ENCODE peak calls at places on chromosomes 2 and 18, in ten cellular contexts. R, U, N, V, A, C, O, Q, W and S are unnamed samples.

GRCh38 chr2:213429516-213429915 is 145.3 kb downstream of the SPAG16 start:
- DNase-seq in R (no peak), U (no peak), N (no peak), V (no peak), A (no peak), C (no peak), O (no peak), Q (no peak), W (peak), S (no peak)

GRCh38 chr18:11008544-11008943 is 140.8 kb downstream of the PIEZO2 start:
- DNase-seq in R (no peak), U (no peak), N (no peak), V (no peak), A (no peak), C (no peak), O (no peak), Q (no peak), W (no peak), S (no peak)

GRCh38 chr2:1051585-1051984 is 100.9 kb downstream of the SNTG2 start:
- DNase-seq in R (no peak), U (no peak), N (no peak), V (no peak), A (no peak), C (no peak), O (no peak), Q (no peak), W (no peak), S (no peak)

GRCh38 chr2:39379643-39380524 is 57.2 kb downstream of the MAP4K3 start:
- DNase-seq in R (peak), U (no peak), N (peak), V (no peak), A (peak), C (peak), O (peak), Q (no peak), W (peak), S (no peak)

GRCh38 chr2:152336103-152336853 is 1.3 kb downstream of the FMNL2 start:
- DNase-seq in R (peak), U (peak), N (peak), V (peak), A (no peak), C (peak), O (peak), Q (no peak), W (peak), S (no peak)

GRCh38 chr18:58263733-58264469 is 219.9 kb downstream of the NEDD4L start:
- DNase-seq in R (no peak), U (no peak), N (no peak), V (no peak), A (no peak), C (no peak), O (no peak), Q (no peak), W (peak), S (no peak)

GRCh38 chr2:109331081-109331480 is 202.1 kb downstream of the SH3RF3 start:
- DNase-seq in R (no peak), U (no peak), N (no peak), V (no peak), A (no peak), C (peak), O (no peak), Q (no peak), W (no peak), S (no peak)

GRCh38 chr2:234071664-234072063 is 21.2 kb downstream of the SPP2 start:
- DNase-seq in R (no peak), U (no peak), N (no peak), V (no peak), A (no peak), C (no peak), O (no peak), Q (no peak), W (no peak), S (no peak)

GRCh38 chr2:164841719-164842623 is at the start of gene COBLL1:
- DNase-seq in R (peak), U (peak), N (peak), V (peak), A (peak), C (peak), O (peak), Q (no peak), W (peak), S (no peak)

GRCh38 chr18:8610442-8610801 is 1.2 kb downstream of the RAB12 start:
- DNase-seq in R (no peak), U (no peak), N (no peak), V (no peak), A (no peak), C (peak), O (peak), Q (no peak), W (no peak), S (no peak)

GRCh38 chr18:63207154-63207790 is 112.3 kb downstream of the BCL2 start:
- DNase-seq in R (no peak), U (no peak), N (no peak), V (no peak), A (no peak), C (no peak), O (no peak), Q (no peak), W (no peak), S (no peak)

GRCh38 chr2:199458017-199458805 is 472 bp upstream of the SATB2 start:
- DNase-seq in R (peak), U (no peak), N (peak), V (peak), A (no peak), C (no peak), O (no peak), Q (no peak), W (peak), S (no peak)

GRCh38 chr2:117775820-117776219 is 38.7 kb upstream of the DDX18 start:
- DNase-seq in R (no peak), U (no peak), N (no peak), V (no peak), A (no peak), C (no peak), O (no peak), Q (no peak), W (no peak), S (no peak)

GRCh38 chr18:9839211-9839610 is 46.6 kb upstream of the TXNDC2 start:
- DNase-seq in R (no peak), U (no peak), N (no peak), V (no peak), A (no peak), C (no peak), O (no peak), Q (no peak), W (no peak), S (no peak)

GRCh38 chr2:189178007-189178406 is 1.6 kb downstream of the COL5A2 start:
- DNase-seq in R (peak), U (no peak), N (no peak), V (no peak), A (peak), C (peak), O (peak), Q (no peak), W (no peak), S (no peak)

GRCh38 chr2:98583866-98584618 is 24.3 kb downstream of the COA5 start:
- DNase-seq in R (no peak), U (no peak), N (no peak), V (no peak), A (no peak), C (no peak), O (no peak), Q (no peak), W (no peak), S (no peak)

GRCh38 chr2:165863816-165864221 is 69.8 kb upstream of the GALNT3 start:
- DNase-seq in R (no peak), U (no peak), N (no peak), V (no peak), A (no peak), C (no peak), O (no peak), Q (no peak), W (no peak), S (no peak)

GRCh38 chr18:158128-159036 is at the start of gene USP14:
- DNase-seq in R (peak), U (peak), N (peak), V (peak), A (peak), C (peak), O (peak), Q (peak), W (peak), S (peak)

GRCh38 chr18:11994346-11994707 is 13.0 kb downstream of the IMPA2 start:
- DNase-seq in R (peak), U (peak), N (peak), V (no peak), A (no peak), C (peak), O (no peak), Q (no peak), W (no peak), S (no peak)

GRCh38 chr2:162113771-162114168 is 38.3 kb downstream of the GCG start:
- DNase-seq in R (peak), U (no peak), N (peak), V (no peak), A (no peak), C (peak), O (peak), Q (no peak), W (peak), S (no peak)

GRCh38 chr18:61833387-61833786 is 59.4 kb downstream of the RNF152 start:
- DNase-seq in R (peak), U (no peak), N (no peak), V (no peak), A (peak), C (peak), O (peak), Q (no peak), W (peak), S (no peak)

GRCh38 chr2:37984589-37984988 is 59.5 kb downstream of the RMDN2 start:
- DNase-seq in R (peak), U (no peak), N (peak), V (no peak), A (no peak), C (peak), O (peak), Q (no peak), W (peak), S (no peak)

GRCh38 chr2:34105015-34105767 is 506.1 kb upstream of the FAM98A start:
- DNase-seq in R (peak), U (no peak), N (peak), V (no peak), A (peak), C (peak), O (peak), Q (no peak), W (peak), S (no peak)

GRCh38 chr2:129623783-129624182 is 355.7 kb upstream of the RAB6C start:
- DNase-seq in R (no peak), U (no peak), N (no peak), V (no peak), A (no peak), C (no peak), O (no peak), Q (no peak), W (no peak), S (no peak)